ENCODE peak calls at places on chromosomes 7 and 10, in six cellular contexts. One of them, this sample, is unnamed.

GRCh38 chr10:101402711-101403110 is 48.7 kb downstream of the BTRC start:
- DNase-seq in cerebellar cortex: no peak
- DNase-seq in HFFc6: no peak
- DNase-seq in substantia nigra: no peak
- DNase-seq in NCI-H1694 treated with DMSO at 0.1 percent for 48 hours: no peak
- DNase-seq in RKO: no peak
- DNase-seq in this sample: no peak

GRCh38 chr7:120442838-120443237 is 169.9 kb downstream of the KCND2 start:
- DNase-seq in NCI-H1694 treated with DMSO at 0.1 percent for 48 hours: no peak
- DNase-seq in cerebellar cortex: no peak
- DNase-seq in substantia nigra: no peak
- DNase-seq in HFFc6: no peak
- DNase-seq in RKO: no peak
- DNase-seq in this sample: no peak

GRCh38 chr7:1675036-1675671 is 5.1 kb downstream of the ELFN1 start:
- DNase-seq in HFFc6: no peak
- DNase-seq in cerebellar cortex: no peak
- DNase-seq in RKO: no peak
- DNase-seq in substantia nigra: no peak
- DNase-seq in NCI-H1694 treated with DMSO at 0.1 percent for 48 hours: no peak
- DNase-seq in this sample: no peak

GRCh38 chr7:88212918-88213317 is 6.9 kb downstream of the SRI start:
- DNase-seq in RKO: no peak
- DNase-seq in cerebellar cortex: no peak
- DNase-seq in HFFc6: no peak
- DNase-seq in substantia nigra: no peak
- DNase-seq in NCI-H1694 treated with DMSO at 0.1 percent for 48 hours: no peak
- DNase-seq in this sample: no peak

GRCh38 chr10:48247680-48248079 is 26.8 kb downstream of the FRMPD2 start:
- DNase-seq in NCI-H1694 treated with DMSO at 0.1 percent for 48 hours: no peak
- DNase-seq in RKO: no peak
- DNase-seq in HFFc6: no peak
- DNase-seq in cerebellar cortex: no peak
- DNase-seq in substantia nigra: no peak
- DNase-seq in this sample: no peak

GRCh38 chr7:80954181-80954580 is 35.3 kb upstream of the SEMA3C start:
- DNase-seq in RKO: no peak
- DNase-seq in cerebellar cortex: no peak
- DNase-seq in substantia nigra: no peak
- DNase-seq in NCI-H1694 treated with DMSO at 0.1 percent for 48 hours: no peak
- DNase-seq in HFFc6: no peak
- DNase-seq in this sample: no peak

GRCh38 chr10:124827474-124827873 is 25.9 kb downstream of the ABRAXAS2 start:
- DNase-seq in substantia nigra: no peak
- DNase-seq in HFFc6: peak; percentile 8
- DNase-seq in NCI-H1694 treated with DMSO at 0.1 percent for 48 hours: no peak
- DNase-seq in RKO: peak; percentile 29
- DNase-seq in cerebellar cortex: peak; percentile 20
- DNase-seq in this sample: no peak

GRCh38 chr7:17043012-17043877 is 161.5 kb upstream of the AGR3 start:
- DNase-seq in cerebellar cortex: no peak
- DNase-seq in NCI-H1694 treated with DMSO at 0.1 percent for 48 hours: no peak
- DNase-seq in HFFc6: peak; percentile 66
- DNase-seq in RKO: no peak
- DNase-seq in substantia nigra: no peak
- DNase-seq in this sample: no peak

GRCh38 chr7:17497549-17498193 is 199.2 kb downstream of the AHR start:
- DNase-seq in cerebellar cortex: no peak
- DNase-seq in NCI-H1694 treated with DMSO at 0.1 percent for 48 hours: no peak
- DNase-seq in substantia nigra: no peak
- DNase-seq in HFFc6: no peak
- DNase-seq in RKO: no peak
- DNase-seq in this sample: no peak

GRCh38 chr7:101973130-101973529 is 155.7 kb downstream of the CUX1 start:
- DNase-seq in cerebellar cortex: no peak
- DNase-seq in HFFc6: no peak
- DNase-seq in RKO: no peak
- DNase-seq in substantia nigra: no peak
- DNase-seq in NCI-H1694 treated with DMSO at 0.1 percent for 48 hours: no peak
- DNase-seq in this sample: no peak

GRCh38 chr10:84291389-84291788 is 37.0 kb upstream of the CCSER2 start:
- DNase-seq in RKO: peak; percentile 69
- DNase-seq in substantia nigra: no peak
- DNase-seq in HFFc6: peak; percentile 45
- DNase-seq in NCI-H1694 treated with DMSO at 0.1 percent for 48 hours: no peak
- DNase-seq in cerebellar cortex: no peak
- DNase-seq in this sample: no peak

GRCh38 chr7:33155811-33156210 is 26.4 kb downstream of the BBS9 start:
- DNase-seq in substantia nigra: no peak
- DNase-seq in HFFc6: peak; percentile 8
- DNase-seq in RKO: no peak
- DNase-seq in cerebellar cortex: no peak
- DNase-seq in NCI-H1694 treated with DMSO at 0.1 percent for 48 hours: no peak
- DNase-seq in this sample: no peak

GRCh38 chr10:101780818-101781654 is 2.2 kb downstream of the NPM3 start:
- DNase-seq in cerebellar cortex: peak; percentile 77
- DNase-seq in NCI-H1694 treated with DMSO at 0.1 percent for 48 hours: peak; percentile 68
- DNase-seq in RKO: peak; percentile 70
- DNase-seq in HFFc6: peak; percentile 56
- DNase-seq in substantia nigra: peak; percentile 35
- DNase-seq in this sample: peak; percentile 10

GRCh38 chr10:121043124-121043849 is 192.1 kb downstream of the WDR11 start:
- DNase-seq in substantia nigra: no peak
- DNase-seq in HFFc6: no peak
- DNase-seq in cerebellar cortex: no peak
- DNase-seq in RKO: no peak
- DNase-seq in NCI-H1694 treated with DMSO at 0.1 percent for 48 hours: no peak
- DNase-seq in this sample: no peak

GRCh38 chr7:144384555-144385245 is 18.8 kb downstream of the NOBOX start:
- DNase-seq in HFFc6: no peak
- DNase-seq in RKO: no peak
- DNase-seq in cerebellar cortex: no peak
- DNase-seq in substantia nigra: no peak
- DNase-seq in NCI-H1694 treated with DMSO at 0.1 percent for 48 hours: no peak
- DNase-seq in this sample: no peak

GRCh38 chr7:30027065-30027456 is 559 bp upstream of the FKBP14 start:
- DNase-seq in RKO: peak; percentile 83
- DNase-seq in HFFc6: peak; percentile 55
- DNase-seq in NCI-H1694 treated with DMSO at 0.1 percent for 48 hours: no peak
- DNase-seq in cerebellar cortex: no peak
- DNase-seq in substantia nigra: no peak
- DNase-seq in this sample: no peak

GRCh38 chr7:74018261-74018660 is 9.7 kb upstream of the ELN start:
- DNase-seq in RKO: no peak
- DNase-seq in NCI-H1694 treated with DMSO at 0.1 percent for 48 hours: peak; percentile 82
- DNase-seq in cerebellar cortex: no peak
- DNase-seq in HFFc6: no peak
- DNase-seq in substantia nigra: no peak
- DNase-seq in this sample: no peak

GRCh38 chr10:11270135-11270857 is 252.6 kb downstream of the CELF2 start:
- DNase-seq in RKO: peak; percentile 74
- DNase-seq in cerebellar cortex: peak; percentile 60
- DNase-seq in HFFc6: peak; percentile 7
- DNase-seq in substantia nigra: peak; percentile 54
- DNase-seq in NCI-H1694 treated with DMSO at 0.1 percent for 48 hours: no peak
- DNase-seq in this sample: peak; percentile 53

GRCh38 chr7:12031638-12032037 is 179.5 kb upstream of the TMEM106B start:
- DNase-seq in substantia nigra: no peak
- DNase-seq in HFFc6: no peak
- DNase-seq in RKO: peak; percentile 52
- DNase-seq in cerebellar cortex: no peak
- DNase-seq in NCI-H1694 treated with DMSO at 0.1 percent for 48 hours: no peak
- DNase-seq in this sample: no peak

GRCh38 chr10:123583639-123584418 is 82.3 kb upstream of the GPR26 start:
- DNase-seq in NCI-H1694 treated with DMSO at 0.1 percent for 48 hours: peak; percentile 63
- DNase-seq in substantia nigra: peak; percentile 63
- DNase-seq in cerebellar cortex: peak; percentile 61
- DNase-seq in RKO: peak; percentile 16
- DNase-seq in HFFc6: peak; percentile 88
- DNase-seq in this sample: peak; percentile 72

GRCh38 chr7:134755422-134756022 is 23.9 kb upstream of the CALD1 start:
- DNase-seq in NCI-H1694 treated with DMSO at 0.1 percent for 48 hours: no peak
- DNase-seq in substantia nigra: peak; percentile 18
- DNase-seq in HFFc6: peak; percentile 41
- DNase-seq in cerebellar cortex: no peak
- DNase-seq in RKO: no peak
- DNase-seq in this sample: no peak

GRCh38 chr7:47496666-47497065 is 85.2 kb downstream of the TNS3 start:
- DNase-seq in HFFc6: no peak
- DNase-seq in RKO: no peak
- DNase-seq in cerebellar cortex: no peak
- DNase-seq in substantia nigra: no peak
- DNase-seq in NCI-H1694 treated with DMSO at 0.1 percent for 48 hours: no peak
- DNase-seq in this sample: no peak

This sample was measured in nucleus accumbens.